ENCODE peak calls at places on chromosomes 16 and 17, in nine cellular contexts. T is HL-60; I is right cardiac atrium; M is cerebellar nuclear complex; P is iris pigment epithelial cell; V is LoVo; R is transverse colon; N is kidney glomerular epithelial cell; L is CD8-positive, alpha-beta T cell. D is an unnamed sample.
A peak's percentile ranks its signal among the peaks of the same experiment; 100 is the strongest.

GRCh38 chr16:19657831-19658230 is 60.2 kb downstream of the KNOP1 start:
- DNase-seq in P (no peak), V (no peak), R (no peak), N (no peak), M (no peak), I (no peak), L (no peak), T (no peak), D (no peak)

GRCh38 chr16:22347100-22347820 is 27.2 kb downstream of the CDR2 start:
- DNase-seq in I (peak; percentile 69), M (no peak), L (no peak), N (no peak), V (no peak), T (no peak), R (no peak), P (no peak), D (no peak)

GRCh38 chr17:30556374-30557332 is 79.4 kb downstream of the GOSR1 start:
- DNase-seq in R (no peak), M (no peak), P (no peak), N (no peak), I (no peak), V (no peak), T (no peak), L (no peak), D (no peak)

GRCh38 chr17:62966426-62967110 is 533 bp downstream of the TANC2 start:
- DNase-seq in T (peak; percentile 27), L (peak; percentile 68), P (peak; percentile 36), V (peak; percentile 55), R (peak; percentile 74), M (no peak), I (peak; percentile 84), N (peak; percentile 27), D (peak; percentile 61)

GRCh38 chr17:82228842-82229685 is at the start of gene SLC16A3:
- DNase-seq in R (peak; percentile 78), P (peak; percentile 77), V (peak; percentile 76), M (no peak), T (peak; percentile 79), I (peak; percentile 87), N (peak; percentile 42), L (peak; percentile 59), D (peak; percentile 72)

GRCh38 chr17:11269210-11269609 is 28.2 kb downstream of the SHISA6 start:
- DNase-seq in R (no peak), P (no peak), N (no peak), T (no peak), M (no peak), V (no peak), I (no peak), L (no peak), D (no peak)

GRCh38 chr17:80599546-80600305 is 55.1 kb downstream of the RPTOR start:
- DNase-seq in P (peak; percentile 17), V (peak; percentile 84), N (no peak), I (no peak), L (no peak), T (no peak), M (no peak), R (peak; percentile 75), D (peak; percentile 12)

GRCh38 chr17:80237386-80237785 is 17.2 kb downstream of the SLC26A11 start:
- DNase-seq in T (no peak), R (no peak), P (no peak), M (no peak), L (no peak), N (no peak), V (no peak), I (peak; percentile 41), D (no peak)

GRCh38 chr16:89194340-89195311 is 5.7 kb downstream of the SLC22A31 start:
- DNase-seq in N (no peak), P (no peak), R (no peak), M (no peak), V (no peak), T (no peak), L (no peak), I (peak; percentile 39), D (no peak)

GRCh38 chr16:13621639-13622038 is 298.3 kb upstream of the ERCC4 start:
- DNase-seq in M (no peak), I (no peak), L (no peak), T (no peak), R (no peak), V (no peak), N (no peak), P (no peak), D (no peak)

D was measured in MCF 10A.